ENCODE peak calls at places on chromosomes 11 and 22, in nine cellular contexts. R, N, B, T, G, Q, U, L and W are unnamed samples.

GRCh38 chr22:39179401-39179827 is 26.9 kb upstream of the CBX7 start:
- DNase-seq in R (no peak), N (no peak), B (no peak), T (no peak), G (no peak), Q (no peak), U (peak), L (no peak), W (peak)

GRCh38 chr22:44164031-44164430 is 16.7 kb upstream of the PARVG start:
- DNase-seq in R (no peak), N (no peak), B (no peak), T (no peak), G (no peak), Q (no peak), U (no peak), L (no peak), W (no peak)

GRCh38 chr22:28174509-28174908 is 255.5 kb upstream of the PITPNB start:
- DNase-seq in R (no peak), N (no peak), B (no peak), T (no peak), G (no peak), Q (no peak), U (no peak), L (no peak), W (no peak)

GRCh38 chr11:695606-696381 is at the start of gene TMEM80:
- DNase-seq in R (peak), N (peak), B (peak), T (peak), G (peak), Q (peak), U (peak), L (peak), W (peak)

GRCh38 chr11:4926607-4927006 is 2.5 kb upstream of the OR51G1 start:
- DNase-seq in R (no peak), N (no peak), B (no peak), T (no peak), G (no peak), Q (no peak), U (no peak), L (no peak), W (no peak)

GRCh38 chr11:79314906-79315689 is 125.7 kb downstream of the TENM4 start:
- DNase-seq in R (no peak), N (no peak), B (no peak), T (peak), G (peak), Q (no peak), U (peak), L (no peak), W (peak)

GRCh38 chr11:122920579-122920978 is 38.0 kb downstream of the JHY start:
- DNase-seq in R (no peak), N (no peak), B (no peak), T (no peak), G (no peak), Q (no peak), U (peak), L (no peak), W (peak)

GRCh38 chr11:134938212-134938611 is 526.2 kb upstream of the B3GAT1 start:
- DNase-seq in R (no peak), N (no peak), B (no peak), T (no peak), G (no peak), Q (no peak), U (no peak), L (no peak), W (no peak)

GRCh38 chr11:36211735-36212430 is 77.3 kb downstream of the COMMD9 start:
- DNase-seq in R (no peak), N (no peak), B (no peak), T (no peak), G (no peak), Q (no peak), U (peak), L (no peak), W (peak)

GRCh38 chr11:1113405-1114201 is 38.9 kb downstream of the MUC2 start:
- DNase-seq in R (no peak), N (no peak), B (no peak), T (no peak), G (no peak), Q (no peak), U (no peak), L (no peak), W (no peak)

GRCh38 chr11:1638344-1638743 is 8.8 kb downstream of the KRTAP5-5 start:
- DNase-seq in R (no peak), N (no peak), B (no peak), T (no peak), G (no peak), Q (no peak), U (no peak), L (no peak), W (no peak)

GRCh38 chr22:49330421-49331222 is 497.1 kb downstream of the BRD1 start:
- DNase-seq in R (no peak), N (no peak), B (no peak), T (no peak), G (no peak), Q (no peak), U (no peak), L (no peak), W (no peak)

GRCh38 chr22:23144926-23145906 is at the start of gene RAB36:
- DNase-seq in R (peak), N (peak), B (peak), T (peak), G (peak), Q (peak), U (peak), L (peak), W (peak)

GRCh38 chr22:37263966-37264887 is 18.1 kb upstream of the CYTH4 start:
- DNase-seq in R (no peak), N (no peak), B (no peak), T (no peak), G (no peak), Q (no peak), U (no peak), L (no peak), W (no peak)

GRCh38 chr22:40533712-40534378 is 102.7 kb downstream of the MRTFA start:
- DNase-seq in R (peak), N (no peak), B (peak), T (peak), G (peak), Q (peak), U (peak), L (no peak), W (peak)

GRCh38 chr11:3942160-3942955 is 86.9 kb downstream of the STIM1 start:
- DNase-seq in R (no peak), N (no peak), B (no peak), T (peak), G (no peak), Q (no peak), U (no peak), L (no peak), W (no peak)

GRCh38 chr22:25419247-25420113 is 145.0 kb upstream of the GRK3 start:
- DNase-seq in R (no peak), N (no peak), B (no peak), T (no peak), G (no peak), Q (no peak), U (no peak), L (no peak), W (no peak)